ENCODE peak calls at places on chromosomes 13 and 19, in six cellular contexts. One of them, this sample, is unnamed.

GRCh38 chr13:78826936-78827335 is 168.0 kb upstream of the OBI1 start:
- DNase-seq in SK-N-SH: no peak
- DNase-seq in amniotic stem cell: no peak
- DNase-seq in activated naive CD4-positive, alpha-beta T cell: no peak
- DNase-seq in DMS153: no peak
- DNase-seq in choroid plexus epithelial cell: no peak
- DNase-seq in this sample: no peak

GRCh38 chr13:46648166-46648607 is 95.2 kb downstream of the LRCH1 start:
- DNase-seq in SK-N-SH: no peak
- DNase-seq in amniotic stem cell: no peak
- DNase-seq in activated naive CD4-positive, alpha-beta T cell: no peak
- DNase-seq in DMS153: peak
- DNase-seq in choroid plexus epithelial cell: peak
- DNase-seq in this sample: no peak

GRCh38 chr13:110132178-110132975 is 174.6 kb downstream of the COL4A1 start:
- DNase-seq in SK-N-SH: peak
- DNase-seq in amniotic stem cell: no peak
- DNase-seq in activated naive CD4-positive, alpha-beta T cell: no peak
- DNase-seq in DMS153: peak
- DNase-seq in choroid plexus epithelial cell: no peak
- DNase-seq in this sample: no peak

GRCh38 chr19:46916971-46917370 is 56.2 kb downstream of the ARHGAP35 start:
- DNase-seq in SK-N-SH: no peak
- DNase-seq in amniotic stem cell: no peak
- DNase-seq in activated naive CD4-positive, alpha-beta T cell: no peak
- DNase-seq in DMS153: no peak
- DNase-seq in choroid plexus epithelial cell: no peak
- DNase-seq in this sample: no peak

GRCh38 chr19:57671124-57671895 is 2.6 kb downstream of the ZSCAN4 start:
- DNase-seq in SK-N-SH: no peak
- DNase-seq in amniotic stem cell: no peak
- DNase-seq in activated naive CD4-positive, alpha-beta T cell: no peak
- DNase-seq in DMS153: no peak
- DNase-seq in choroid plexus epithelial cell: no peak
- DNase-seq in this sample: no peak

GRCh38 chr13:34720618-34721017 is 221.5 kb upstream of the NBEA start:
- DNase-seq in SK-N-SH: no peak
- DNase-seq in amniotic stem cell: no peak
- DNase-seq in activated naive CD4-positive, alpha-beta T cell: no peak
- DNase-seq in DMS153: no peak
- DNase-seq in choroid plexus epithelial cell: no peak
- DNase-seq in this sample: no peak

GRCh38 chr19:50827476-50827875 is 3.9 kb upstream of the KLK1 start:
- DNase-seq in SK-N-SH: no peak
- DNase-seq in amniotic stem cell: no peak
- DNase-seq in activated naive CD4-positive, alpha-beta T cell: no peak
- DNase-seq in DMS153: no peak
- DNase-seq in choroid plexus epithelial cell: no peak
- DNase-seq in this sample: no peak

GRCh38 chr19:11377237-11377636 is 2.8 kb downstream of the SWSAP1 start:
- DNase-seq in SK-N-SH: no peak
- DNase-seq in amniotic stem cell: peak
- DNase-seq in activated naive CD4-positive, alpha-beta T cell: no peak
- DNase-seq in DMS153: no peak
- DNase-seq in choroid plexus epithelial cell: peak
- DNase-seq in this sample: no peak

GRCh38 chr19:49565261-49565660 is 15.1 kb downstream of the NOSIP start:
- DNase-seq in SK-N-SH: no peak
- DNase-seq in amniotic stem cell: no peak
- DNase-seq in activated naive CD4-positive, alpha-beta T cell: peak
- DNase-seq in DMS153: no peak
- DNase-seq in choroid plexus epithelial cell: peak
- DNase-seq in this sample: no peak

GRCh38 chr19:44741258-44741731 is 7.2 kb upstream of the BCL3 start:
- DNase-seq in SK-N-SH: no peak
- DNase-seq in amniotic stem cell: no peak
- DNase-seq in activated naive CD4-positive, alpha-beta T cell: no peak
- DNase-seq in DMS153: no peak
- DNase-seq in choroid plexus epithelial cell: no peak
- DNase-seq in this sample: peak

GRCh38 chr13:97322740-97323342 is 100.7 kb downstream of the MBNL2 start:
- DNase-seq in SK-N-SH: no peak
- DNase-seq in amniotic stem cell: no peak
- DNase-seq in activated naive CD4-positive, alpha-beta T cell: no peak
- DNase-seq in DMS153: no peak
- DNase-seq in choroid plexus epithelial cell: peak
- DNase-seq in this sample: no peak

GRCh38 chr13:90884066-90884465 is 463.4 kb upstream of the MIR17HG start:
- DNase-seq in SK-N-SH: no peak
- DNase-seq in amniotic stem cell: no peak
- DNase-seq in activated naive CD4-positive, alpha-beta T cell: no peak
- DNase-seq in DMS153: no peak
- DNase-seq in choroid plexus epithelial cell: no peak
- DNase-seq in this sample: no peak

GRCh38 chr19:29507081-29507860 is 18.5 kb upstream of the VSTM2B start:
- DNase-seq in SK-N-SH: no peak
- DNase-seq in amniotic stem cell: no peak
- DNase-seq in activated naive CD4-positive, alpha-beta T cell: no peak
- DNase-seq in DMS153: no peak
- DNase-seq in choroid plexus epithelial cell: no peak
- DNase-seq in this sample: no peak

GRCh38 chr19:17075860-17076538 is 422 bp downstream of the MYO9B start:
- DNase-seq in SK-N-SH: no peak
- DNase-seq in amniotic stem cell: peak
- DNase-seq in activated naive CD4-positive, alpha-beta T cell: peak
- DNase-seq in DMS153: no peak
- DNase-seq in choroid plexus epithelial cell: peak
- DNase-seq in this sample: no peak

GRCh38 chr19:53870485-53870844 is 2.8 kb downstream of the MYADM start:
- DNase-seq in SK-N-SH: no peak
- DNase-seq in amniotic stem cell: no peak
- DNase-seq in activated naive CD4-positive, alpha-beta T cell: no peak
- DNase-seq in DMS153: no peak
- DNase-seq in choroid plexus epithelial cell: no peak
- DNase-seq in this sample: no peak

GRCh38 chr19:3668331-3669133 is 31.7 kb downstream of the PIP5K1C start:
- DNase-seq in SK-N-SH: no peak
- DNase-seq in amniotic stem cell: no peak
- DNase-seq in activated naive CD4-positive, alpha-beta T cell: no peak
- DNase-seq in DMS153: no peak
- DNase-seq in choroid plexus epithelial cell: peak
- DNase-seq in this sample: no peak

GRCh38 chr19:46674416-46675178 is 13.6 kb upstream of the DACT3 start:
- DNase-seq in SK-N-SH: peak
- DNase-seq in amniotic stem cell: no peak
- DNase-seq in activated naive CD4-positive, alpha-beta T cell: no peak
- DNase-seq in DMS153: no peak
- DNase-seq in choroid plexus epithelial cell: peak
- DNase-seq in this sample: peak

GRCh38 chr13:71254384-71254783 is 612.6 kb downstream of the DACH1 start:
- DNase-seq in SK-N-SH: no peak
- DNase-seq in amniotic stem cell: no peak
- DNase-seq in activated naive CD4-positive, alpha-beta T cell: no peak
- DNase-seq in DMS153: no peak
- DNase-seq in choroid plexus epithelial cell: no peak
- DNase-seq in this sample: no peak

GRCh38 chr19:47421844-47422395 is 2.6 kb upstream of the MEIS3 start:
- DNase-seq in SK-N-SH: peak
- DNase-seq in amniotic stem cell: no peak
- DNase-seq in activated naive CD4-positive, alpha-beta T cell: no peak
- DNase-seq in DMS153: no peak
- DNase-seq in choroid plexus epithelial cell: no peak
- DNase-seq in this sample: no peak

GRCh38 chr19:56834564-56835375 is 5.8 kb downstream of the PEG3 start:
- DNase-seq in SK-N-SH: no peak
- DNase-seq in amniotic stem cell: no peak
- DNase-seq in activated naive CD4-positive, alpha-beta T cell: no peak
- DNase-seq in DMS153: no peak
- DNase-seq in choroid plexus epithelial cell: no peak
- DNase-seq in this sample: no peak

GRCh38 chr19:47544476-47544875 is 28.5 kb downstream of the ZNF541 start:
- DNase-seq in SK-N-SH: no peak
- DNase-seq in amniotic stem cell: no peak
- DNase-seq in activated naive CD4-positive, alpha-beta T cell: no peak
- DNase-seq in DMS153: no peak
- DNase-seq in choroid plexus epithelial cell: no peak
- DNase-seq in this sample: peak

GRCh38 chr19:30686252-30686762 is 314.1 kb downstream of the ZNF536 start:
- DNase-seq in SK-N-SH: peak
- DNase-seq in amniotic stem cell: no peak
- DNase-seq in activated naive CD4-positive, alpha-beta T cell: no peak
- DNase-seq in DMS153: no peak
- DNase-seq in choroid plexus epithelial cell: peak
- DNase-seq in this sample: peak

GRCh38 chr13:111846396-111847174 is 220.4 kb upstream of the SOX1 start:
- DNase-seq in SK-N-SH: no peak
- DNase-seq in amniotic stem cell: no peak
- DNase-seq in activated naive CD4-positive, alpha-beta T cell: no peak
- DNase-seq in DMS153: peak
- DNase-seq in choroid plexus epithelial cell: no peak
- DNase-seq in this sample: no peak

GRCh38 chr13:83634601-83635000 is 247.7 kb downstream of the SLITRK1 start:
- DNase-seq in SK-N-SH: no peak
- DNase-seq in amniotic stem cell: no peak
- DNase-seq in activated naive CD4-positive, alpha-beta T cell: no peak
- DNase-seq in DMS153: no peak
- DNase-seq in choroid plexus epithelial cell: no peak
- DNase-seq in this sample: peak

This sample was measured in D341Med.